ENCODE peak calls at places on chromosome 20, in four cellular contexts. One of them, this sample, is unnamed.

GRCh38 chr20:40993794-40994540 is 34.7 kb upstream of the TOP1 start:
- DNase-seq in central memory CD8-positive, alpha-beta T cell: no peak
- DNase-seq in RWPE1: no peak
- DNase-seq in Calu3: no peak
- DNase-seq in this sample: no peak

GRCh38 chr20:58239216-58239615 is 10.8 kb upstream of the ANKRD60 start:
- DNase-seq in central memory CD8-positive, alpha-beta T cell: no peak
- DNase-seq in Calu3: no peak
- DNase-seq in RWPE1: no peak
- DNase-seq in this sample: no peak

GRCh38 chr20:15265910-15266309 is 928.5 kb upstream of the FLRT3 start:
- DNase-seq in RWPE1: no peak
- DNase-seq in Calu3: no peak
- DNase-seq in central memory CD8-positive, alpha-beta T cell: no peak
- DNase-seq in this sample: no peak

GRCh38 chr20:57434390-57434700 is 43.1 kb downstream of the RBM38 start:
- DNase-seq in central memory CD8-positive, alpha-beta T cell: no peak
- DNase-seq in Calu3: no peak
- DNase-seq in RWPE1: no peak
- DNase-seq in this sample: no peak

GRCh38 chr20:32271620-32272019 is 5.8 kb upstream of the KIF3B start:
- DNase-seq in Calu3: no peak
- DNase-seq in RWPE1: no peak
- DNase-seq in central memory CD8-positive, alpha-beta T cell: no peak
- DNase-seq in this sample: no peak

GRCh38 chr20:41309817-41310216 is 7.7 kb downstream of the ZHX3 start:
- DNase-seq in RWPE1: peak
- DNase-seq in central memory CD8-positive, alpha-beta T cell: no peak
- DNase-seq in Calu3: no peak
- DNase-seq in this sample: no peak

GRCh38 chr20:38757145-38757800 is 9.0 kb downstream of the ACTR5 start:
- DNase-seq in central memory CD8-positive, alpha-beta T cell: no peak
- DNase-seq in Calu3: no peak
- DNase-seq in RWPE1: no peak
- DNase-seq in this sample: no peak

GRCh38 chr20:35091808-35092523 is 641 bp downstream of the TRPC4AP start:
- DNase-seq in RWPE1: peak
- DNase-seq in central memory CD8-positive, alpha-beta T cell: no peak
- DNase-seq in Calu3: peak
- DNase-seq in this sample: no peak